ENCODE peak calls at places on chromosomes 4 and X, in eight cellular contexts. One of them, this sample, is unnamed.

GRCh38 chr4:88021824-88022223 is 14.4 kb downstream of the PKD2 start:
- DNase-seq in DND-41: no peak
- DNase-seq in effector CD4-positive, alpha-beta T cell: no peak
- DNase-seq in AG04450: no peak
- DNase-seq in activated CD4-positive, alpha-beta T cell treated with anti-CD3 and anti-CD28 coated beads, Interleukin-2, amount 10 ng/mL, durations not matched to agents 7 days and 5 days: no peak
- DNase-seq in A172: no peak
- DNase-seq in SK-N-SH: no peak
- DNase-seq in lung microvascular endothelial cell: no peak
- DNase-seq in this sample: no peak

GRCh38 chr4:90841676-90842075 is 714.5 kb downstream of the CCSER1 start:
- DNase-seq in DND-41: no peak
- DNase-seq in effector CD4-positive, alpha-beta T cell: no peak
- DNase-seq in AG04450: no peak
- DNase-seq in activated CD4-positive, alpha-beta T cell treated with anti-CD3 and anti-CD28 coated beads, Interleukin-2, amount 10 ng/mL, durations not matched to agents 7 days and 5 days: no peak
- DNase-seq in A172: no peak
- DNase-seq in SK-N-SH: no peak
- DNase-seq in lung microvascular endothelial cell: no peak
- DNase-seq in this sample: no peak

GRCh38 chrX:50769389-50770063 is 44.5 kb downstream of the SHROOM4 start:
- DNase-seq in DND-41: no peak
- DNase-seq in effector CD4-positive, alpha-beta T cell: no peak
- DNase-seq in AG04450: no peak
- DNase-seq in activated CD4-positive, alpha-beta T cell treated with anti-CD3 and anti-CD28 coated beads, Interleukin-2, amount 10 ng/mL, durations not matched to agents 7 days and 5 days: no peak
- DNase-seq in A172: no peak
- DNase-seq in SK-N-SH: no peak
- DNase-seq in lung microvascular endothelial cell: no peak
- DNase-seq in this sample: no peak

GRCh38 chr4:119659576-119659975 is 31.0 kb upstream of the PDE5A start:
- DNase-seq in DND-41: no peak
- DNase-seq in effector CD4-positive, alpha-beta T cell: no peak
- DNase-seq in AG04450: no peak
- DNase-seq in activated CD4-positive, alpha-beta T cell treated with anti-CD3 and anti-CD28 coated beads, Interleukin-2, amount 10 ng/mL, durations not matched to agents 7 days and 5 days: no peak
- DNase-seq in A172: peak; percentile 56
- DNase-seq in SK-N-SH: no peak
- DNase-seq in lung microvascular endothelial cell: no peak
- DNase-seq in this sample: no peak

GRCh38 chr4:5708829-5709680 is 696 bp upstream of the EVC2 start:
- DNase-seq in DND-41: no peak
- DNase-seq in effector CD4-positive, alpha-beta T cell: no peak
- DNase-seq in AG04450: no peak
- DNase-seq in activated CD4-positive, alpha-beta T cell treated with anti-CD3 and anti-CD28 coated beads, Interleukin-2, amount 10 ng/mL, durations not matched to agents 7 days and 5 days: no peak
- DNase-seq in A172: no peak
- DNase-seq in SK-N-SH: no peak
- DNase-seq in lung microvascular endothelial cell: no peak
- DNase-seq in this sample: no peak

GRCh38 chrX:152637649-152638442 is at the start of gene GABRQ:
- DNase-seq in DND-41: no peak
- DNase-seq in effector CD4-positive, alpha-beta T cell: no peak
- DNase-seq in AG04450: no peak
- DNase-seq in activated CD4-positive, alpha-beta T cell treated with anti-CD3 and anti-CD28 coated beads, Interleukin-2, amount 10 ng/mL, durations not matched to agents 7 days and 5 days: no peak
- DNase-seq in A172: no peak
- DNase-seq in SK-N-SH: peak; percentile 88
- DNase-seq in lung microvascular endothelial cell: peak; percentile 50
- DNase-seq in this sample: peak; percentile 91

GRCh38 chr4:77434299-77435092 is 171.1 kb upstream of the CXCL13 start:
- DNase-seq in DND-41: no peak
- DNase-seq in effector CD4-positive, alpha-beta T cell: no peak
- DNase-seq in AG04450: no peak
- DNase-seq in activated CD4-positive, alpha-beta T cell treated with anti-CD3 and anti-CD28 coated beads, Interleukin-2, amount 10 ng/mL, durations not matched to agents 7 days and 5 days: no peak
- DNase-seq in A172: no peak
- DNase-seq in SK-N-SH: no peak
- DNase-seq in lung microvascular endothelial cell: no peak
- DNase-seq in this sample: no peak

GRCh38 chrX:70525733-70526132 is 81.1 kb downstream of the DLG3 start:
- DNase-seq in DND-41: no peak
- DNase-seq in effector CD4-positive, alpha-beta T cell: no peak
- DNase-seq in AG04450: no peak
- DNase-seq in activated CD4-positive, alpha-beta T cell treated with anti-CD3 and anti-CD28 coated beads, Interleukin-2, amount 10 ng/mL, durations not matched to agents 7 days and 5 days: no peak
- DNase-seq in A172: no peak
- DNase-seq in SK-N-SH: no peak
- DNase-seq in lung microvascular endothelial cell: no peak
- DNase-seq in this sample: no peak

GRCh38 chr4:70667710-70668535 is 1.6 kb upstream of the JCHAIN start:
- DNase-seq in DND-41: no peak
- DNase-seq in effector CD4-positive, alpha-beta T cell: no peak
- DNase-seq in AG04450: no peak
- DNase-seq in activated CD4-positive, alpha-beta T cell treated with anti-CD3 and anti-CD28 coated beads, Interleukin-2, amount 10 ng/mL, durations not matched to agents 7 days and 5 days: no peak
- DNase-seq in A172: no peak
- DNase-seq in SK-N-SH: no peak
- DNase-seq in lung microvascular endothelial cell: no peak
- DNase-seq in this sample: no peak

GRCh38 chr4:14850374-14851097 is 151.7 kb upstream of the CPEB2 start:
- DNase-seq in DND-41: no peak
- DNase-seq in effector CD4-positive, alpha-beta T cell: no peak
- DNase-seq in AG04450: no peak
- DNase-seq in activated CD4-positive, alpha-beta T cell treated with anti-CD3 and anti-CD28 coated beads, Interleukin-2, amount 10 ng/mL, durations not matched to agents 7 days and 5 days: no peak
- DNase-seq in A172: no peak
- DNase-seq in SK-N-SH: no peak
- DNase-seq in lung microvascular endothelial cell: no peak
- DNase-seq in this sample: no peak

GRCh38 chrX:120769576-120770341 is 105.9 kb downstream of the CT47B1 start:
- DNase-seq in DND-41: peak; percentile 12
- DNase-seq in effector CD4-positive, alpha-beta T cell: no peak
- DNase-seq in AG04450: no peak
- DNase-seq in activated CD4-positive, alpha-beta T cell treated with anti-CD3 and anti-CD28 coated beads, Interleukin-2, amount 10 ng/mL, durations not matched to agents 7 days and 5 days: peak; percentile 23
- DNase-seq in A172: peak; percentile 44
- DNase-seq in SK-N-SH: peak; percentile 19
- DNase-seq in lung microvascular endothelial cell: peak; percentile 72
- DNase-seq in this sample: no peak

GRCh38 chrX:38110231-38110630 is 103.9 kb downstream of the SYTL5 start:
- DNase-seq in DND-41: no peak
- DNase-seq in effector CD4-positive, alpha-beta T cell: no peak
- DNase-seq in AG04450: no peak
- DNase-seq in activated CD4-positive, alpha-beta T cell treated with anti-CD3 and anti-CD28 coated beads, Interleukin-2, amount 10 ng/mL, durations not matched to agents 7 days and 5 days: no peak
- DNase-seq in A172: no peak
- DNase-seq in SK-N-SH: no peak
- DNase-seq in lung microvascular endothelial cell: peak; percentile 33
- DNase-seq in this sample: no peak

GRCh38 chrX:7946960-7947359 is 19.7 kb upstream of the PNPLA4 start:
- DNase-seq in DND-41: no peak
- DNase-seq in effector CD4-positive, alpha-beta T cell: no peak
- DNase-seq in AG04450: no peak
- DNase-seq in activated CD4-positive, alpha-beta T cell treated with anti-CD3 and anti-CD28 coated beads, Interleukin-2, amount 10 ng/mL, durations not matched to agents 7 days and 5 days: no peak
- DNase-seq in A172: no peak
- DNase-seq in SK-N-SH: no peak
- DNase-seq in lung microvascular endothelial cell: no peak
- DNase-seq in this sample: no peak

GRCh38 chrX:86002076-86002896 is 45.1 kb downstream of the CHM start:
- DNase-seq in DND-41: no peak
- DNase-seq in effector CD4-positive, alpha-beta T cell: no peak
- DNase-seq in AG04450: no peak
- DNase-seq in activated CD4-positive, alpha-beta T cell treated with anti-CD3 and anti-CD28 coated beads, Interleukin-2, amount 10 ng/mL, durations not matched to agents 7 days and 5 days: peak; percentile 46
- DNase-seq in A172: peak; percentile 38
- DNase-seq in SK-N-SH: no peak
- DNase-seq in lung microvascular endothelial cell: peak; percentile 1
- DNase-seq in this sample: peak; percentile 89

GRCh38 chr4:21992330-21992729 is 43.8 kb upstream of the KCNIP4 start:
- DNase-seq in DND-41: no peak
- DNase-seq in effector CD4-positive, alpha-beta T cell: no peak
- DNase-seq in AG04450: no peak
- DNase-seq in activated CD4-positive, alpha-beta T cell treated with anti-CD3 and anti-CD28 coated beads, Interleukin-2, amount 10 ng/mL, durations not matched to agents 7 days and 5 days: no peak
- DNase-seq in A172: peak; percentile 10
- DNase-seq in SK-N-SH: no peak
- DNase-seq in lung microvascular endothelial cell: no peak
- DNase-seq in this sample: no peak

GRCh38 chrX:72381439-72382198 is 75.9 kb upstream of the CITED1 start:
- DNase-seq in DND-41: no peak
- DNase-seq in effector CD4-positive, alpha-beta T cell: no peak
- DNase-seq in AG04450: no peak
- DNase-seq in activated CD4-positive, alpha-beta T cell treated with anti-CD3 and anti-CD28 coated beads, Interleukin-2, amount 10 ng/mL, durations not matched to agents 7 days and 5 days: no peak
- DNase-seq in A172: no peak
- DNase-seq in SK-N-SH: no peak
- DNase-seq in lung microvascular endothelial cell: peak; percentile 87
- DNase-seq in this sample: no peak

GRCh38 chr4:80462537-80463207 is 127.1 kb downstream of the CFAP299 start:
- DNase-seq in DND-41: no peak
- DNase-seq in effector CD4-positive, alpha-beta T cell: no peak
- DNase-seq in AG04450: no peak
- DNase-seq in activated CD4-positive, alpha-beta T cell treated with anti-CD3 and anti-CD28 coated beads, Interleukin-2, amount 10 ng/mL, durations not matched to agents 7 days and 5 days: no peak
- DNase-seq in A172: no peak
- DNase-seq in SK-N-SH: no peak
- DNase-seq in lung microvascular endothelial cell: no peak
- DNase-seq in this sample: no peak

GRCh38 chr4:140926672-140927071 is 170.5 kb upstream of the TBC1D9 start:
- DNase-seq in DND-41: no peak
- DNase-seq in effector CD4-positive, alpha-beta T cell: no peak
- DNase-seq in AG04450: no peak
- DNase-seq in activated CD4-positive, alpha-beta T cell treated with anti-CD3 and anti-CD28 coated beads, Interleukin-2, amount 10 ng/mL, durations not matched to agents 7 days and 5 days: no peak
- DNase-seq in A172: no peak
- DNase-seq in SK-N-SH: no peak
- DNase-seq in lung microvascular endothelial cell: no peak
- DNase-seq in this sample: no peak

GRCh38 chr4:88526221-88526815 is 2.7 kb upstream of the PYURF start:
- DNase-seq in DND-41: no peak
- DNase-seq in effector CD4-positive, alpha-beta T cell: no peak
- DNase-seq in AG04450: no peak
- DNase-seq in activated CD4-positive, alpha-beta T cell treated with anti-CD3 and anti-CD28 coated beads, Interleukin-2, amount 10 ng/mL, durations not matched to agents 7 days and 5 days: no peak
- DNase-seq in A172: no peak
- DNase-seq in SK-N-SH: peak; percentile 18
- DNase-seq in lung microvascular endothelial cell: peak; percentile 22
- DNase-seq in this sample: no peak

GRCh38 chr4:94640151-94640550 is 117.6 kb upstream of the BMPR1B start:
- DNase-seq in DND-41: no peak
- DNase-seq in effector CD4-positive, alpha-beta T cell: no peak
- DNase-seq in AG04450: no peak
- DNase-seq in activated CD4-positive, alpha-beta T cell treated with anti-CD3 and anti-CD28 coated beads, Interleukin-2, amount 10 ng/mL, durations not matched to agents 7 days and 5 days: no peak
- DNase-seq in A172: no peak
- DNase-seq in SK-N-SH: no peak
- DNase-seq in lung microvascular endothelial cell: no peak
- DNase-seq in this sample: no peak

GRCh38 chrX:63809158-63809557 is 24.1 kb upstream of the ARHGEF9 start:
- DNase-seq in DND-41: no peak
- DNase-seq in effector CD4-positive, alpha-beta T cell: no peak
- DNase-seq in AG04450: no peak
- DNase-seq in activated CD4-positive, alpha-beta T cell treated with anti-CD3 and anti-CD28 coated beads, Interleukin-2, amount 10 ng/mL, durations not matched to agents 7 days and 5 days: no peak
- DNase-seq in A172: no peak
- DNase-seq in SK-N-SH: no peak
- DNase-seq in lung microvascular endothelial cell: no peak
- DNase-seq in this sample: no peak

GRCh38 chr4:145061325-145061920 is 36.6 kb downstream of the ANAPC10 start:
- DNase-seq in DND-41: no peak
- DNase-seq in effector CD4-positive, alpha-beta T cell: no peak
- DNase-seq in AG04450: peak; percentile 15
- DNase-seq in activated CD4-positive, alpha-beta T cell treated with anti-CD3 and anti-CD28 coated beads, Interleukin-2, amount 10 ng/mL, durations not matched to agents 7 days and 5 days: no peak
- DNase-seq in A172: peak; percentile 46
- DNase-seq in SK-N-SH: peak; percentile 24
- DNase-seq in lung microvascular endothelial cell: peak; percentile 77
- DNase-seq in this sample: no peak

GRCh38 chr4:73193659-73194058 is 64.9 kb downstream of the ANKRD17 start:
- DNase-seq in DND-41: no peak
- DNase-seq in effector CD4-positive, alpha-beta T cell: no peak
- DNase-seq in AG04450: no peak
- DNase-seq in activated CD4-positive, alpha-beta T cell treated with anti-CD3 and anti-CD28 coated beads, Interleukin-2, amount 10 ng/mL, durations not matched to agents 7 days and 5 days: no peak
- DNase-seq in A172: no peak
- DNase-seq in SK-N-SH: no peak
- DNase-seq in lung microvascular endothelial cell: no peak
- DNase-seq in this sample: no peak

GRCh38 chrX:39133971-39134370 is 332.7 kb downstream of the MID1IP1 start:
- DNase-seq in DND-41: peak; percentile 40
- DNase-seq in effector CD4-positive, alpha-beta T cell: no peak
- DNase-seq in AG04450: no peak
- DNase-seq in activated CD4-positive, alpha-beta T cell treated with anti-CD3 and anti-CD28 coated beads, Interleukin-2, amount 10 ng/mL, durations not matched to agents 7 days and 5 days: peak; percentile 7
- DNase-seq in A172: no peak
- DNase-seq in SK-N-SH: no peak
- DNase-seq in lung microvascular endothelial cell: peak; percentile 17
- DNase-seq in this sample: peak; percentile 59

GRCh38 chr4:47469951-47470350 is 6.4 kb upstream of the COMMD8 start:
- DNase-seq in DND-41: no peak
- DNase-seq in effector CD4-positive, alpha-beta T cell: no peak
- DNase-seq in AG04450: no peak
- DNase-seq in activated CD4-positive, alpha-beta T cell treated with anti-CD3 and anti-CD28 coated beads, Interleukin-2, amount 10 ng/mL, durations not matched to agents 7 days and 5 days: no peak
- DNase-seq in A172: no peak
- DNase-seq in SK-N-SH: no peak
- DNase-seq in lung microvascular endothelial cell: no peak
- DNase-seq in this sample: no peak

GRCh38 chr4:3834186-3834920 is 68.2 kb downstream of the ADRA2C start:
- DNase-seq in DND-41: no peak
- DNase-seq in effector CD4-positive, alpha-beta T cell: no peak
- DNase-seq in AG04450: no peak
- DNase-seq in activated CD4-positive, alpha-beta T cell treated with anti-CD3 and anti-CD28 coated beads, Interleukin-2, amount 10 ng/mL, durations not matched to agents 7 days and 5 days: no peak
- DNase-seq in A172: no peak
- DNase-seq in SK-N-SH: no peak
- DNase-seq in lung microvascular endothelial cell: no peak
- DNase-seq in this sample: no peak

GRCh38 chr4:1973661-1974060 is 35.1 kb downstream of the NELFA start:
- DNase-seq in DND-41: no peak
- DNase-seq in effector CD4-positive, alpha-beta T cell: no peak
- DNase-seq in AG04450: no peak
- DNase-seq in activated CD4-positive, alpha-beta T cell treated with anti-CD3 and anti-CD28 coated beads, Interleukin-2, amount 10 ng/mL, durations not matched to agents 7 days and 5 days: no peak
- DNase-seq in A172: no peak
- DNase-seq in SK-N-SH: no peak
- DNase-seq in lung microvascular endothelial cell: no peak
- DNase-seq in this sample: no peak

GRCh38 chr4:99117876-99118693 is 26.0 kb downstream of the ADH4 start:
- DNase-seq in DND-41: no peak
- DNase-seq in effector CD4-positive, alpha-beta T cell: no peak
- DNase-seq in AG04450: no peak
- DNase-seq in activated CD4-positive, alpha-beta T cell treated with anti-CD3 and anti-CD28 coated beads, Interleukin-2, amount 10 ng/mL, durations not matched to agents 7 days and 5 days: no peak
- DNase-seq in A172: no peak
- DNase-seq in SK-N-SH: peak; percentile 23
- DNase-seq in lung microvascular endothelial cell: peak; percentile 24
- DNase-seq in this sample: no peak

GRCh38 chrX:68826113-68826980 is 2.5 kb upstream of the EFNB1 start:
- DNase-seq in DND-41: no peak
- DNase-seq in effector CD4-positive, alpha-beta T cell: no peak
- DNase-seq in AG04450: no peak
- DNase-seq in activated CD4-positive, alpha-beta T cell treated with anti-CD3 and anti-CD28 coated beads, Interleukin-2, amount 10 ng/mL, durations not matched to agents 7 days and 5 days: no peak
- DNase-seq in A172: no peak
- DNase-seq in SK-N-SH: no peak
- DNase-seq in lung microvascular endothelial cell: no peak
- DNase-seq in this sample: peak; percentile 40

GRCh38 chrX:32847921-32848320 is 363.4 kb downstream of the DMD start:
- DNase-seq in DND-41: no peak
- DNase-seq in effector CD4-positive, alpha-beta T cell: no peak
- DNase-seq in AG04450: no peak
- DNase-seq in activated CD4-positive, alpha-beta T cell treated with anti-CD3 and anti-CD28 coated beads, Interleukin-2, amount 10 ng/mL, durations not matched to agents 7 days and 5 days: no peak
- DNase-seq in A172: no peak
- DNase-seq in SK-N-SH: no peak
- DNase-seq in lung microvascular endothelial cell: no peak
- DNase-seq in this sample: no peak

GRCh38 chr4:82705881-82706280 is 92.7 kb downstream of the SCD5 start:
- DNase-seq in DND-41: no peak
- DNase-seq in effector CD4-positive, alpha-beta T cell: no peak
- DNase-seq in AG04450: no peak
- DNase-seq in activated CD4-positive, alpha-beta T cell treated with anti-CD3 and anti-CD28 coated beads, Interleukin-2, amount 10 ng/mL, durations not matched to agents 7 days and 5 days: no peak
- DNase-seq in A172: peak; percentile 73
- DNase-seq in SK-N-SH: no peak
- DNase-seq in lung microvascular endothelial cell: no peak
- DNase-seq in this sample: no peak

GRCh38 chr4:141346144-141346543 is 125.4 kb downstream of the ZNF330 start:
- DNase-seq in DND-41: no peak
- DNase-seq in effector CD4-positive, alpha-beta T cell: no peak
- DNase-seq in AG04450: peak; percentile 29
- DNase-seq in activated CD4-positive, alpha-beta T cell treated with anti-CD3 and anti-CD28 coated beads, Interleukin-2, amount 10 ng/mL, durations not matched to agents 7 days and 5 days: no peak
- DNase-seq in A172: peak; percentile 57
- DNase-seq in SK-N-SH: peak; percentile 66
- DNase-seq in lung microvascular endothelial cell: peak; percentile 76
- DNase-seq in this sample: no peak

GRCh38 chr4:76752911-76753494 is 144.9 kb downstream of the SOWAHB start:
- DNase-seq in DND-41: no peak
- DNase-seq in effector CD4-positive, alpha-beta T cell: no peak
- DNase-seq in AG04450: peak; percentile 99
- DNase-seq in activated CD4-positive, alpha-beta T cell treated with anti-CD3 and anti-CD28 coated beads, Interleukin-2, amount 10 ng/mL, durations not matched to agents 7 days and 5 days: no peak
- DNase-seq in A172: peak; percentile 85
- DNase-seq in SK-N-SH: peak; percentile 60
- DNase-seq in lung microvascular endothelial cell: peak; percentile 7
- DNase-seq in this sample: peak; percentile 88

GRCh38 chr4:106058919-106059318 is 163.6 kb downstream of the NPNT start:
- DNase-seq in DND-41: no peak
- DNase-seq in effector CD4-positive, alpha-beta T cell: no peak
- DNase-seq in AG04450: no peak
- DNase-seq in activated CD4-positive, alpha-beta T cell treated with anti-CD3 and anti-CD28 coated beads, Interleukin-2, amount 10 ng/mL, durations not matched to agents 7 days and 5 days: no peak
- DNase-seq in A172: peak; percentile 31
- DNase-seq in SK-N-SH: no peak
- DNase-seq in lung microvascular endothelial cell: no peak
- DNase-seq in this sample: no peak

This sample was measured in islet precursor cell.